ENCODE peak calls at places on chromosomes 13 and 19, in four cellular contexts. One of them, this sample, is unnamed.

GRCh38 chr19:53785196-53785889 is 38.8 kb downstream of the NLRP12 start:
- DNase-seq in AG04449: no peak
- DNase-seq in psoas muscle: no peak
- DNase-seq in stimulated activated CD4-positive, alpha-beta T cell treated with anti-CD3 and anti-CD28 coated beads, Interleukin-1b, Interleukin-23, amount 100 ng/mL, for 48 hours: no peak
- DNase-seq in this sample: no peak

GRCh38 chr13:75135325-75135825 is 346.6 kb downstream of the TBC1D4 start:
- DNase-seq in AG04449: peak
- DNase-seq in psoas muscle: no peak
- DNase-seq in stimulated activated CD4-positive, alpha-beta T cell treated with anti-CD3 and anti-CD28 coated beads, Interleukin-1b, Interleukin-23, amount 100 ng/mL, for 48 hours: no peak
- DNase-seq in this sample: no peak

GRCh38 chr13:37148501-37148900 is 43.0 kb upstream of the CSNK1A1L start:
- DNase-seq in AG04449: no peak
- DNase-seq in psoas muscle: no peak
- DNase-seq in stimulated activated CD4-positive, alpha-beta T cell treated with anti-CD3 and anti-CD28 coated beads, Interleukin-1b, Interleukin-23, amount 100 ng/mL, for 48 hours: no peak
- DNase-seq in this sample: no peak

GRCh38 chr13:45544520-45544919 is 71.0 kb downstream of the ERICH6B start:
- DNase-seq in AG04449: no peak
- DNase-seq in psoas muscle: no peak
- DNase-seq in stimulated activated CD4-positive, alpha-beta T cell treated with anti-CD3 and anti-CD28 coated beads, Interleukin-1b, Interleukin-23, amount 100 ng/mL, for 48 hours: no peak
- DNase-seq in this sample: no peak

GRCh38 chr19:39817888-39818561 is 15.9 kb downstream of the DYRK1B start:
- DNase-seq in AG04449: no peak
- DNase-seq in psoas muscle: no peak
- DNase-seq in stimulated activated CD4-positive, alpha-beta T cell treated with anti-CD3 and anti-CD28 coated beads, Interleukin-1b, Interleukin-23, amount 100 ng/mL, for 48 hours: no peak
- DNase-seq in this sample: no peak

GRCh38 chr19:1907563-1908363 is 2.6 kb downstream of the ADAT3 start:
- DNase-seq in AG04449: no peak
- DNase-seq in psoas muscle: no peak
- DNase-seq in stimulated activated CD4-positive, alpha-beta T cell treated with anti-CD3 and anti-CD28 coated beads, Interleukin-1b, Interleukin-23, amount 100 ng/mL, for 48 hours: no peak
- DNase-seq in this sample: no peak

GRCh38 chr13:42076309-42076713 is 27.9 kb downstream of the DGKH start:
- DNase-seq in AG04449: no peak
- DNase-seq in psoas muscle: no peak
- DNase-seq in stimulated activated CD4-positive, alpha-beta T cell treated with anti-CD3 and anti-CD28 coated beads, Interleukin-1b, Interleukin-23, amount 100 ng/mL, for 48 hours: no peak
- DNase-seq in this sample: no peak

GRCh38 chr13:28463481-28463880 is 31.4 kb downstream of the FLT1 start:
- DNase-seq in AG04449: no peak
- DNase-seq in psoas muscle: no peak
- DNase-seq in stimulated activated CD4-positive, alpha-beta T cell treated with anti-CD3 and anti-CD28 coated beads, Interleukin-1b, Interleukin-23, amount 100 ng/mL, for 48 hours: no peak
- DNase-seq in this sample: no peak

GRCh38 chr13:20684535-20684934 is 19.0 kb upstream of the IL17D start:
- DNase-seq in AG04449: no peak
- DNase-seq in psoas muscle: no peak
- DNase-seq in stimulated activated CD4-positive, alpha-beta T cell treated with anti-CD3 and anti-CD28 coated beads, Interleukin-1b, Interleukin-23, amount 100 ng/mL, for 48 hours: no peak
- DNase-seq in this sample: no peak

GRCh38 chr19:38656171-38656981 is 8.9 kb downstream of the ACTN4 start:
- DNase-seq in AG04449: no peak
- DNase-seq in psoas muscle: no peak
- DNase-seq in stimulated activated CD4-positive, alpha-beta T cell treated with anti-CD3 and anti-CD28 coated beads, Interleukin-1b, Interleukin-23, amount 100 ng/mL, for 48 hours: peak
- DNase-seq in this sample: no peak

GRCh38 chr19:15248648-15249559 is 16.7 kb upstream of the EPHX3 start:
- DNase-seq in AG04449: peak
- DNase-seq in psoas muscle: peak
- DNase-seq in stimulated activated CD4-positive, alpha-beta T cell treated with anti-CD3 and anti-CD28 coated beads, Interleukin-1b, Interleukin-23, amount 100 ng/mL, for 48 hours: no peak
- DNase-seq in this sample: no peak

GRCh38 chr13:96984061-96984508 is 10.2 kb downstream of the OXGR1 start:
- DNase-seq in AG04449: no peak
- DNase-seq in psoas muscle: no peak
- DNase-seq in stimulated activated CD4-positive, alpha-beta T cell treated with anti-CD3 and anti-CD28 coated beads, Interleukin-1b, Interleukin-23, amount 100 ng/mL, for 48 hours: peak
- DNase-seq in this sample: peak

GRCh38 chr19:3061214-3062161 is 807 bp downstream of the TLE5 start:
- DNase-seq in AG04449: no peak
- DNase-seq in psoas muscle: peak
- DNase-seq in stimulated activated CD4-positive, alpha-beta T cell treated with anti-CD3 and anti-CD28 coated beads, Interleukin-1b, Interleukin-23, amount 100 ng/mL, for 48 hours: peak
- DNase-seq in this sample: peak

GRCh38 chr19:35959040-35959967 is 23.1 kb downstream of the LRFN3 start:
- DNase-seq in AG04449: no peak
- DNase-seq in psoas muscle: peak
- DNase-seq in stimulated activated CD4-positive, alpha-beta T cell treated with anti-CD3 and anti-CD28 coated beads, Interleukin-1b, Interleukin-23, amount 100 ng/mL, for 48 hours: peak
- DNase-seq in this sample: peak